ENCODE peak calls at places on chromosomes 2 and 18, in six cellular contexts. T is LoVo, R is midbrain, J is omental fat pad, Z is iris pigment epithelial cell, E is CMK. P is an unnamed sample.

GRCh38 chr2:12602661-12603060 is 114.1 kb upstream of the TRIB2 start:
- DNase-seq in T (no peak), R (no peak), J (no peak), Z (no peak), E (no peak), P (no peak)

GRCh38 chr2:205058409-205058808 is 513.1 kb downstream of the PARD3B start:
- DNase-seq in T (no peak), R (no peak), J (no peak), Z (peak), E (no peak), P (no peak)

GRCh38 chr2:235864311-235864710 is 303.9 kb downstream of the GBX2 start:
- DNase-seq in T (no peak), R (no peak), J (no peak), Z (no peak), E (no peak), P (no peak)

GRCh38 chr2:10120938-10121574 is 1.5 kb upstream of the RRM2 start:
- DNase-seq in T (peak), R (no peak), J (no peak), Z (peak), E (no peak), P (peak)

GRCh38 chr2:196515041-196515440 is 124.5 kb upstream of the CCDC150 start:
- DNase-seq in T (no peak), R (no peak), J (no peak), Z (no peak), E (no peak), P (no peak)

GRCh38 chr2:61253136-61253535 is 91.1 kb downstream of the C2orf74 start:
- DNase-seq in T (no peak), R (no peak), J (no peak), Z (no peak), E (no peak), P (no peak)

GRCh38 chr2:106839849-106840595 is 45.9 kb downstream of the ST6GAL2 start:
- DNase-seq in T (no peak), R (peak), J (no peak), Z (peak), E (no peak), P (no peak)

GRCh38 chr2:3683748-3684454 is 19.5 kb upstream of the DCDC2C start:
- DNase-seq in T (no peak), R (no peak), J (no peak), Z (peak), E (no peak), P (no peak)

GRCh38 chr2:237020086-237020485 is 65.6 kb upstream of the COPS8 start:
- DNase-seq in T (no peak), R (no peak), J (no peak), Z (no peak), E (no peak), P (no peak)

GRCh38 chr2:241248897-241249296 is 60.4 kb downstream of the ANO7 start:
- DNase-seq in T (no peak), R (no peak), J (no peak), Z (no peak), E (no peak), P (no peak)

GRCh38 chr18:35728676-35729075 is 147.1 kb downstream of the GALNT1 start:
- DNase-seq in T (no peak), R (no peak), J (no peak), Z (no peak), E (no peak), P (no peak)

GRCh38 chr18:57771183-57771582 is 31.9 kb downstream of the ATP8B1 start:
- DNase-seq in T (peak), R (no peak), J (no peak), Z (no peak), E (no peak), P (peak)

P was measured in small intestine.